ENCODE peak calls at places on chromosomes 16 and 17, in five cellular contexts. U is stomach, F is heart left ventricle, C is testis, Y is tibial nerve. G is an unnamed sample.

GRCh38 chr17:64492481-64493109 is 4.3 kb downstream of the POLG2 start:
- DNase-seq in U (no peak), F (no peak), C (no peak), Y (no peak), G (no peak)

GRCh38 chr17:4172356-4172755 is 29.4 kb downstream of the CYB5D2 start:
- DNase-seq in U (no peak), F (no peak), C (no peak), Y (no peak), G (no peak)

GRCh38 chr17:27956601-27957445 is 63.7 kb upstream of the LYRM9 start:
- DNase-seq in U (no peak), F (no peak), C (no peak), Y (no peak), G (no peak)

GRCh38 chr16:56226187-56226586 is 34.9 kb downstream of the GNAO1 start:
- DNase-seq in U (no peak), F (peak; percentile 51), C (no peak), Y (peak; percentile 22), G (peak; percentile 54)

GRCh38 chr16:74607967-74608356 is 1.0 kb upstream of the GLG1 start:
- DNase-seq in U (no peak), F (no peak), C (no peak), Y (no peak), G (peak; percentile 39)

GRCh38 chr17:28907709-28908475 is 5.0 kb upstream of the DHRS13 start:
- DNase-seq in U (no peak), F (no peak), C (peak; percentile 33), Y (no peak), G (no peak)

GRCh38 chr17:1627987-1628855 is at the start of gene SLC43A2:
- DNase-seq in U (peak; percentile 84), F (peak; percentile 87), C (peak; percentile 89), Y (peak; percentile 69), G (peak; percentile 76)

GRCh38 chr16:75789237-75789636 is 62.9 kb upstream of the CPHXL start:
- DNase-seq in U (no peak), F (no peak), C (no peak), Y (peak; percentile 41), G (no peak)

GRCh38 chr16:66473654-66474519 is 46.8 kb downstream of the BEAN1 start:
- DNase-seq in U (no peak), F (no peak), C (no peak), Y (no peak), G (no peak)

GRCh38 chr16:19765860-19766553 is 47.9 kb downstream of the IQCK start:
- DNase-seq in U (peak; percentile 68), F (peak; percentile 68), C (no peak), Y (peak; percentile 65), G (peak; percentile 8)

GRCh38 chr17:66737524-66737923 is 97.4 kb upstream of the CACNG5 start:
- DNase-seq in U (no peak), F (peak; percentile 62), C (peak; percentile 64), Y (no peak), G (no peak)

GRCh38 chr17:9220466-9221230 is 199.3 kb downstream of the NTN1 start:
- DNase-seq in U (no peak), F (peak; percentile 15), C (no peak), Y (no peak), G (no peak)

GRCh38 chr17:68074279-68074678 is 38.7 kb downstream of the KPNA2 start:
- DNase-seq in U (no peak), F (no peak), C (no peak), Y (no peak), G (no peak)

GRCh38 chr17:12256380-12256995 is 235.8 kb downstream of the MAP2K4 start:
- DNase-seq in U (peak; percentile 53), F (peak; percentile 43), C (peak; percentile 71), Y (peak; percentile 22), G (no peak)

GRCh38 chr16:75326333-75326732 is 74.9 kb upstream of the BCAR1 start:
- DNase-seq in U (no peak), F (no peak), C (no peak), Y (no peak), G (no peak)

GRCh38 chr17:80510132-80510531 is 33.7 kb upstream of the NPTX1 start:
- DNase-seq in U (no peak), F (no peak), C (no peak), Y (no peak), G (no peak)

GRCh38 chr17:81991684-81992513 is 14.5 kb downstream of the ASPSCR1 start:
- DNase-seq in U (peak; percentile 96), F (peak; percentile 90), C (no peak), Y (no peak), G (peak; percentile 93)

GRCh38 chr17:30336369-30337171 is 2.7 kb upstream of the TMIGD1 start:
- DNase-seq in U (peak; percentile 50), F (no peak), C (peak; percentile 39), Y (no peak), G (no peak)

GRCh38 chr16:4663756-4664465 is 29.5 kb upstream of the NUDT16L1 start:
- DNase-seq in U (peak; percentile 45), F (peak; percentile 74), C (peak; percentile 56), Y (peak; percentile 67), G (peak; percentile 45)
- TF ChIP-seq POLR2A in U (no peak), F (no peak), C (no peak), Y (no peak), G (no peak)

GRCh38 chr16:53042235-53042645 is 10.5 kb downstream of the CHD9NB start:
- DNase-seq in U (no peak), F (no peak), C (no peak), Y (no peak), G (no peak)
- TF ChIP-seq POLR2A in U (no peak), F (no peak), C (no peak), Y (no peak), G (no peak)

GRCh38 chr16:9092963-9093477 is 1.6 kb downstream of the HAPSTR1 start:
- DNase-seq in U (peak; percentile 55), F (peak; percentile 47), C (peak; percentile 28), Y (peak; percentile 24), G (peak; percentile 77)
- TF ChIP-seq POLR2A in U (no peak), F (no peak), C (no peak), Y (no peak), G (peak; percentile 34)

DNA sequence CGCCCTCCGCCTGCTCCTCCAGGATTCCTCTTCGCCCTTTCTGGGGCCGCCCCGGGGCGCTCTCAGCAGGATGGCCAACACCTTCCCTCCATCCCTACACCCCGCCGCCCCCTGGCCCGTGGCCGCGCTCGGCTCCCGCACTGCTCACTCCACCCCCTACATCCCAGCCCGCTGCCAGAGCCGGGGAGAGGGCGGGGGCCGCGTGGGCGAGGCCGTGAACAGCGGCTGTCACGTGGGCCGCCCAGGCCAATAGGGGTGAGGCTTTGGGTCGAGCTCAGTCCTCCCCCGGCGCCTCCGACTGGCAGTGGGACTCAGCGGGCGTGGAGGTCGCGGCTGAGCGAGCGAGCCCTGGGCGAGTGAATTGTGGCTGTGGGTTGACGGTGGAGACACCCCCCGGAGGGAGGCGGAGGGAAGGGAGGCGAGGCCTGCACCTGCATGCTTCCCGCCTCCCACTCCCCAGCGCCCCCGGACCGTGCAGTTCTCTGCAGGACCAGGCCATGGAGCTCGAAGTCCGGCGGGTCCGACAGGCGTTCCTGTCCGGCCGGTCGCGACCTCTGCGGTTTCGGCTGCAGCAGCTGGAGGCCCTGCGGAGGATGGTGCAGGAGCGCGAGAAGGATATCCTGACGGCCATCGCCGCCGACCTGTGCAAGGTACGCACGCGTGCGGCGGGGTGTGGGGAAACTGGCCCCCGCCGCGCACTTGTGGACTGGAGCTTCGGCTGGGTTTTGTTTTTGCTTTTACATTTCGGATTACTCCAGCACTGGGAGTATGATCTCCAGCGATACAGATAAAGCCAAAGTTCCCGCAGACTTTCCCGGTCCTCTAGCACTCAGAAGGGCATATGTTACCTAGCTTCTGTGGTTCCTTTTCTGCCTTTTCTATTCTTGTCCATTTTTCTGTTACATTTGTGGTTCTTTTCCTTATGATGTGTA is at the start of gene ALDH3A2:
- DNase-seq in U (peak; percentile 97), F (peak; percentile 99), C (peak; percentile 99), Y (peak; percentile 95), G (peak; percentile 92)
- TF ChIP-seq POLR2A in U (no peak), F (peak; percentile 58), C (peak; percentile 42), Y (peak; percentile 93), G (peak; percentile 91)

DNA sequence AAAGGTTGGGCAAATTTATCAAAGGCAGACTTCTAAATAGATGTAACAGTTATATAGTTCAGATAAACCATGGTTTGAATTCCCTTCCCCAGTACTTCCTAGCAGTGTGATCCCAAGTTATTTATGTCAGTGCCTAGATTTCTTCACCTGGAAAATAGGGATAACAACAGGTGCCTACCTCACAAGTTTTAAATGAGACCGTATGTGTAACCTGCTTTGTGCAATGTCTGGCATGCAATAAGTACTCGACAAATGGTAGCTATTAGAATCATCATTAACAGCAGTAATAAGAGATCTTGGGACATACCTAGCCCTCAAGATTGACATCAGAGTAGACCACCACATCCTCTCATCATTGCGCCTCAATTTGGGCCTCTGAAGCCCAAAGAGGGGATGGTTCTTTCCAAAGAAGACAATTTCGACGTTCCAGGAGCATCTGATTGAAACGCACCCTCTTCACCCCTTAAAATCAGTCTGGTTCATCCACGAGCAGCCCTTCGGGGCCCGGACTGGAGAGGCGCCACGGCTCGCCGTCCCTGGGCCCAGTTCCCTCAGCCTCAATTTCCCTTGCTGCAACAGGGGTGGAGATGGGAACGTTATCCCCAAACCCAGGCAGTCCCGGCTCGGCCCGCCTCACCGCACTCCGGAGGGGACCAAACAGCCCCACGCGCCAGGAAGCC is 541 bp downstream of the ACACA start:
- DNase-seq in U (no peak), F (no peak), C (no peak), Y (no peak), G (no peak)
- TF ChIP-seq POLR2A in U (no peak), F (no peak), C (no peak), Y (no peak), G (no peak)

G was measured in gastrocnemius medialis.